ENCODE peak calls at places on chromosome 15, in four cellular contexts. Y is HepG2, M is WTC11, T is K562. A is an unnamed sample.

GRCh38 chr15:73965094-73965729 is 26.9 kb downstream of the STOML1 start:
- DNase-seq in M (peak), T (no peak), Y (no peak), A (peak)

GRCh38 chr15:95826831-95827230 is 503.7 kb upstream of the NR2F2 start:
- DNase-seq in T (no peak), Y (no peak), M (no peak), A (peak)

GRCh38 chr15:57861805-57862586 is 155.5 kb downstream of the POLR2M start:
- DNase-seq in T (no peak), M (no peak), Y (no peak), A (no peak)

GRCh38 chr15:92082217-92082843 is 228.8 kb downstream of the SLCO3A1 start:
- DNase-seq in Y (peak), M (peak), T (peak), A (peak)

GRCh38 chr15:85750807-85751730 is 43.7 kb downstream of the KLHL25 start:
- DNase-seq in Y (no peak), T (no peak), M (peak), A (no peak)

GRCh38 chr15:94453227-94453626 is 221.9 kb downstream of the MCTP2 start:
- DNase-seq in M (no peak), T (no peak), Y (no peak), A (no peak)

GRCh38 chr15:31101262-31102048 is at the start of gene TRPM1:
- DNase-seq in Y (no peak), T (no peak), M (no peak), A (no peak)

GRCh38 chr15:77528290-77528967 is 104.3 kb downstream of the LINGO1 start:
- DNase-seq in T (no peak), M (peak), Y (no peak), A (no peak)

GRCh38 chr15:25852696-25853524 is 10.2 kb downstream of the ATP10A start:
- DNase-seq in T (no peak), Y (no peak), M (no peak), A (no peak)

GRCh38 chr15:90836296-90836871 is 32.0 kb upstream of the FURIN start:
- DNase-seq in T (peak), M (no peak), Y (peak), A (no peak)

GRCh38 chr15:51861557-51862350 is 32.3 kb downstream of the TMOD3 start:
- DNase-seq in M (no peak), T (no peak), Y (no peak), A (no peak)

GRCh38 chr15:45200001-45200798 is 12.4 kb upstream of the SHF start:
- DNase-seq in M (peak), T (peak), Y (peak), A (peak)

GRCh38 chr15:45276851-45277250 is 24.8 kb downstream of the SLC28A2 start:
- DNase-seq in T (peak), M (no peak), Y (peak), A (peak)

GRCh38 chr15:84752700-84753099 is 4.3 kb downstream of the ZNF592 start:
- DNase-seq in M (no peak), T (no peak), Y (peak), A (no peak)

GRCh38 chr15:74130089-74130848 is at the start of gene ISLR2:
- DNase-seq in M (peak), Y (no peak), T (no peak), A (no peak)

GRCh38 chr15:64527263-64527984 is 67.0 kb downstream of the ZNF609 start:
- DNase-seq in T (peak), M (no peak), Y (no peak), A (no peak)

GRCh38 chr15:89201465-89202005 is 19.8 kb downstream of the RLBP1 start:
- DNase-seq in T (no peak), Y (no peak), M (no peak), A (no peak)

GRCh38 chr15:34753236-34753894 is 1.4 kb downstream of the GJD2 start:
- DNase-seq in T (peak), M (peak), Y (peak), A (peak)

GRCh38 chr15:85899927-85900326 is 105.2 kb upstream of the KLHL25 start:
- DNase-seq in M (no peak), T (no peak), Y (no peak), A (peak)

GRCh38 chr15:72474912-72475601 is 927 bp downstream of the ARIH1 start:
- DNase-seq in T (peak), Y (peak), M (peak), A (peak)

GRCh38 chr15:71079208-71080044 is 35.8 kb upstream of the THSD4 start:
- DNase-seq in Y (no peak), M (no peak), T (no peak), A (peak)

GRCh38 chr15:48577495-48577894 is 68.0 kb downstream of the FBN1 start:
- DNase-seq in M (no peak), Y (no peak), T (no peak), A (no peak)

GRCh38 chr15:74873036-74873755 is at the start of gene SCAMP2:
- DNase-seq in T (peak), M (peak), Y (peak), A (peak)

GRCh38 chr15:82184776-82185175 is 77.8 kb downstream of the EFL1 start:
- DNase-seq in M (no peak), Y (no peak), T (no peak), A (no peak)

GRCh38 chr15:85580914-85581313 is 200.5 kb downstream of the AKAP13 start:
- DNase-seq in Y (no peak), M (no peak), T (no peak), A (no peak)

GRCh38 chr15:33119263-33119662 is 75.3 kb downstream of the FMN1 start:
- DNase-seq in M (no peak), T (no peak), Y (no peak), A (no peak)

GRCh38 chr15:89785064-89785770 is 9.1 kb downstream of the MESP2 start:
- DNase-seq in M (no peak), T (no peak), Y (peak), A (no peak)

GRCh38 chr15:38002883-38003477 is 68.5 kb downstream of the TMCO5A start:
- DNase-seq in T (no peak), M (peak), Y (peak), A (no peak)

GRCh38 chr15:75200765-75201608 is 695 bp upstream of the C15orf39 start:
- DNase-seq in M (peak), T (peak), Y (peak), A (no peak)

GRCh38 chr15:71364117-71364584 is 248.9 kb downstream of the THSD4 start:
- DNase-seq in T (no peak), M (no peak), Y (no peak), A (peak)

GRCh38 chr15:76140069-76140454 is 80.3 kb downstream of the TMEM266 start:
- DNase-seq in Y (no peak), M (peak), T (no peak), A (no peak)

DNA sequence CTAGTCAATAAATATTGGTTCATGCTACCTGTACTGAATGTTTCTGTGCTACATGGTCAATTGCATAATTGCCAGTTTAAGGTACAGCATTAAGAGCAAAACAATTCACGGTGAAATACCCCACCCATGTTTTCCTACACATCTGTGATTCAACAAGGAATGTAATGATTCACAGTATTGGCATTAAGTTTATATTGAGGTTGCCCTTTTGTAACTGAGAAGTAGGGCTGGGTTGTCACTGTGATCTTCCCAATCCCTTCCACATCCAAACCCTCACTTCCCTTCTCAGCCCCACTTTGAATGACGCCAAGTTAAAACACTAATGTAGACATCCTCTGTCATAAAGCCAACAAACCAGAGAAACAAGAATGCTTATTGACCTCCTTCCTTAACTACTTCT is 112.0 kb upstream of the TJP1 start:
- DNase-seq in M (no peak), T (no peak), Y (no peak), A (no peak)
- TF ChIP-seq ELF4 in M (no peak), T (no peak), Y (no peak), A (no peak)

DNA sequence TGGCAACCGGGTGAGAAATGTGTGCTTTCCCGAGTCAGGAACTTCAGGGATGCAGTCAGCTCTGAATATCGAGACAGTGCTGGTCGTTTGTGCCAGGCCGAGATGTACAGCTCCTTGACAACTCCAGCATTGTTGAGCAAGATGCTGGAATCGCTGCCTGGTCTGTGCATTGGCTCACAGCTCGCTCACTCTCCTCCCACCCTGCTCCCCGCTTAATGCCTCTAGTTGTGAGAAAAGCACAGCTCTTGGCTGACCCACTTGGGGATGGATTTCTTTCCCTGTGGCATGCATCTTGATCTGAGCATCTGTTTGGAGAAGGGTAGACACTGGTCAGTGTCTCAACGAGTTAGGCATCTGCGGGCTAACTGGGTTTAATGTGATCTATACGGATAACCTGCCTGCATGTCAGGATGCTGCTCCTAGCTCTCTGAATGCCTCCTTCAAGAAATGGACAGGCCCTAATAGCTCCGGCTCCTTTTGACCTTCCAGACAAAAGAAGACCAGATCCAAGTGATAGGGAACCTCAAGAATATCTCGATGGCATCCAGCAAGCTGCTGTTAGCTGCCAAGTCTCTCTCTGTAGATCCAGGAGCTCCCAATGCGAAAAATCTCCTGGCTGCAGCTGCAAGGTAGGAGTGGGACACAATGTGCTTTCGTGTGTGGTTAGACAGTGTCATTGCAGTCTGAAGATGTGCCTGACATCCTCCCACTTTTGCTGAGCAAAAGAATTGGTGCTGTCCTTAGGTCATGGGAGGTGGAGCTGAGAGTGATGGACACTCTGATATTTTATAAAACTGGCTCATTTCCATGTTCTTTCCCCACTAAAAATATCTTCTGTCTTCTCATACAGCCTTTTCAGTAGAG is 302.2 kb upstream of the TPM1 start:
- DNase-seq in M (no peak), T (no peak), Y (no peak), A (no peak)
- TF ChIP-seq ELF4 in M (no peak), T (no peak), Y (no peak), A (no peak)

DNA sequence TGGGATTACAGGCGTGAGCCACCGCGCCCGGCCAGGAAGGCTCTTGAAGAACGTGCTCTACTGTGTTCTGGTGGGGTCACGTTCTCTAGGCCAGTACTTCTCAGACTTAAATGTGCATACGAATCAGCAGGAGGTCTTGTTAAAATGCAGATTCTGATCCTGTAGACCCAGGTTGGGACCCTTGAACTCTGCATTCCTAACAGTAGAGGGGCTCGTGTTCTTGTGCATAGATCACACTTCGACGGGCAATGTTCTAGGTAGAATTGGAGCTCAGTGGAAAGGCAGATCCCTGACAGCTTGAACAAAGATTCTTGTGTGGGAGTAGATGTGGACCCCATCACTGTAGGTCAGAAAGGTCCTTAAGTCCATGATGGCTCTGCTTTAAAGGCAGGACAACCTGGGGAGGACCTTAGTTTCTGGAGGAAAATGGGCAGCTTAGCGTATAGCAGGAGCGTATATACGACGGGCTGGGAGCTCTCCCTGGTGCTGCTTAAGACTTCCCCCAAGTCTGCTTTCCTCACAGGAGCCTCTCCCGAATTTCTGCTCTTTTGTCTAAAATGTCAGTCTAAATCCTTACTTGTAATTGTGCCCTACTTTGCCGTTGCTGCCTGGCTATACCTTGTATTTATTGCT is 16.9 kb upstream of the FAM81A start:
- DNase-seq in M (peak), T (no peak), Y (no peak), A (no peak)
- TF ChIP-seq ELF4 in M (no peak), T (no peak), Y (no peak), A (no peak)

GRCh38 chr15:101295607-101296225 is 668 bp upstream of the SNRPA1 start:
- DNase-seq in T (no peak), M (no peak), Y (no peak), A (peak)
- TF ChIP-seq ELF4 in T (no peak), M (no peak), Y (no peak), A (no peak)

A was measured in HEK293T.